ENCODE peak calls at places on chromosome 2, in ten cellular contexts. One of them, this sample, is unnamed.

GRCh38 chr2:191263050-191263449 is 17.8 kb downstream of the MYO1B start:
- DNase-seq in effector memory CD8-positive, alpha-beta T cell: no peak
- DNase-seq in A172: no peak
- DNase-seq in ELR: no peak
- DNase-seq in Right ventricle myocardium inferior: no peak
- DNase-seq in GM12891: no peak
- DNase-seq in left lung: no peak
- DNase-seq in ovary: no peak
- DNase-seq in left cardiac atrium: no peak
- DNase-seq in hypothalamus: no peak
- DNase-seq in this sample: no peak

GRCh38 chr2:146701183-146701582 is 1143.6 kb upstream of the ACVR2A start:
- DNase-seq in effector memory CD8-positive, alpha-beta T cell: no peak
- DNase-seq in A172: no peak
- DNase-seq in ELR: peak
- DNase-seq in Right ventricle myocardium inferior: no peak
- DNase-seq in GM12891: no peak
- DNase-seq in left lung: no peak
- DNase-seq in ovary: no peak
- DNase-seq in left cardiac atrium: no peak
- DNase-seq in hypothalamus: no peak
- DNase-seq in this sample: no peak

GRCh38 chr2:85377083-85377482 is 22.5 kb downstream of the ELMOD3 start:
- DNase-seq in effector memory CD8-positive, alpha-beta T cell: no peak
- DNase-seq in A172: no peak
- DNase-seq in ELR: no peak
- DNase-seq in Right ventricle myocardium inferior: no peak
- DNase-seq in GM12891: no peak
- DNase-seq in left lung: no peak
- DNase-seq in ovary: no peak
- DNase-seq in left cardiac atrium: no peak
- DNase-seq in hypothalamus: no peak
- DNase-seq in this sample: no peak

GRCh38 chr2:80102026-80102425 is 202.5 kb downstream of the LRRTM1 start:
- DNase-seq in effector memory CD8-positive, alpha-beta T cell: no peak
- DNase-seq in A172: peak
- DNase-seq in ELR: peak
- DNase-seq in Right ventricle myocardium inferior: no peak
- DNase-seq in GM12891: no peak
- DNase-seq in left lung: no peak
- DNase-seq in ovary: no peak
- DNase-seq in left cardiac atrium: no peak
- DNase-seq in hypothalamus: no peak
- DNase-seq in this sample: no peak

GRCh38 chr2:5164806-5165525 is 527.2 kb upstream of the SOX11 start:
- DNase-seq in effector memory CD8-positive, alpha-beta T cell: no peak
- DNase-seq in A172: peak
- DNase-seq in ELR: no peak
- DNase-seq in Right ventricle myocardium inferior: no peak
- DNase-seq in GM12891: no peak
- DNase-seq in left lung: no peak
- DNase-seq in ovary: no peak
- DNase-seq in left cardiac atrium: no peak
- DNase-seq in hypothalamus: no peak
- DNase-seq in this sample: no peak

GRCh38 chr2:100692381-100692780 is 127.6 kb upstream of the NPAS2 start:
- DNase-seq in effector memory CD8-positive, alpha-beta T cell: no peak
- DNase-seq in A172: peak
- DNase-seq in ELR: peak
- DNase-seq in Right ventricle myocardium inferior: no peak
- DNase-seq in GM12891: no peak
- DNase-seq in left lung: no peak
- DNase-seq in ovary: no peak
- DNase-seq in left cardiac atrium: no peak
- DNase-seq in hypothalamus: no peak
- DNase-seq in this sample: no peak

GRCh38 chr2:108305901-108306300 is 17.2 kb downstream of the SULT1C2 start:
- DNase-seq in effector memory CD8-positive, alpha-beta T cell: no peak
- DNase-seq in A172: no peak
- DNase-seq in ELR: peak
- DNase-seq in Right ventricle myocardium inferior: no peak
- DNase-seq in GM12891: no peak
- DNase-seq in left lung: no peak
- DNase-seq in ovary: no peak
- DNase-seq in left cardiac atrium: no peak
- DNase-seq in hypothalamus: no peak
- DNase-seq in this sample: no peak

GRCh38 chr2:183490930-183491329 is 366.7 kb downstream of the NUP35 start:
- DNase-seq in effector memory CD8-positive, alpha-beta T cell: no peak
- DNase-seq in A172: peak
- DNase-seq in ELR: peak
- DNase-seq in Right ventricle myocardium inferior: no peak
- DNase-seq in GM12891: no peak
- DNase-seq in left lung: no peak
- DNase-seq in ovary: no peak
- DNase-seq in left cardiac atrium: peak
- DNase-seq in hypothalamus: no peak
- DNase-seq in this sample: peak

GRCh38 chr2:30232027-30232800 is 880 bp downstream of the LBH start:
- DNase-seq in effector memory CD8-positive, alpha-beta T cell: peak
- DNase-seq in A172: peak
- DNase-seq in ELR: peak
- DNase-seq in Right ventricle myocardium inferior: peak
- DNase-seq in GM12891: peak
- DNase-seq in left lung: peak
- DNase-seq in ovary: peak
- DNase-seq in left cardiac atrium: peak
- DNase-seq in hypothalamus: no peak
- DNase-seq in this sample: no peak

GRCh38 chr2:240131296-240131695 is 4.8 kb downstream of the COPS9 start:
- DNase-seq in effector memory CD8-positive, alpha-beta T cell: no peak
- DNase-seq in A172: no peak
- DNase-seq in ELR: no peak
- DNase-seq in Right ventricle myocardium inferior: peak
- DNase-seq in GM12891: no peak
- DNase-seq in left lung: no peak
- DNase-seq in ovary: peak
- DNase-seq in left cardiac atrium: no peak
- DNase-seq in hypothalamus: no peak
- DNase-seq in this sample: no peak

GRCh38 chr2:157627594-157628281 is 926 bp downstream of the ACVR1C start:
- DNase-seq in effector memory CD8-positive, alpha-beta T cell: no peak
- DNase-seq in A172: no peak
- DNase-seq in ELR: peak
- DNase-seq in Right ventricle myocardium inferior: no peak
- DNase-seq in GM12891: no peak
- DNase-seq in left lung: no peak
- DNase-seq in ovary: peak
- DNase-seq in left cardiac atrium: no peak
- DNase-seq in hypothalamus: no peak
- DNase-seq in this sample: no peak

GRCh38 chr2:641501-642430 is 35.4 kb downstream of the TMEM18 start:
- DNase-seq in effector memory CD8-positive, alpha-beta T cell: no peak
- DNase-seq in A172: peak
- DNase-seq in ELR: no peak
- DNase-seq in Right ventricle myocardium inferior: peak
- DNase-seq in GM12891: no peak
- DNase-seq in left lung: no peak
- DNase-seq in ovary: no peak
- DNase-seq in left cardiac atrium: no peak
- DNase-seq in hypothalamus: no peak
- DNase-seq in this sample: no peak

GRCh38 chr2:156896294-156896693 is 361.2 kb upstream of the GALNT5 start:
- DNase-seq in effector memory CD8-positive, alpha-beta T cell: no peak
- DNase-seq in A172: peak
- DNase-seq in ELR: peak
- DNase-seq in Right ventricle myocardium inferior: no peak
- DNase-seq in GM12891: no peak
- DNase-seq in left lung: no peak
- DNase-seq in ovary: no peak
- DNase-seq in left cardiac atrium: no peak
- DNase-seq in hypothalamus: no peak
- DNase-seq in this sample: peak

GRCh38 chr2:23351388-23352141 is 33.4 kb upstream of the KLHL29 start:
- DNase-seq in effector memory CD8-positive, alpha-beta T cell: no peak
- DNase-seq in A172: peak
- DNase-seq in ELR: peak
- DNase-seq in Right ventricle myocardium inferior: peak
- DNase-seq in GM12891: peak
- DNase-seq in left lung: peak
- DNase-seq in ovary: peak
- DNase-seq in left cardiac atrium: peak
- DNase-seq in hypothalamus: peak
- DNase-seq in this sample: peak

GRCh38 chr2:220736778-220737177 is 835.3 kb downstream of the EPHA4 start:
- DNase-seq in effector memory CD8-positive, alpha-beta T cell: no peak
- DNase-seq in A172: peak
- DNase-seq in ELR: peak
- DNase-seq in Right ventricle myocardium inferior: no peak
- DNase-seq in GM12891: no peak
- DNase-seq in left lung: no peak
- DNase-seq in ovary: no peak
- DNase-seq in left cardiac atrium: no peak
- DNase-seq in hypothalamus: no peak
- DNase-seq in this sample: no peak

GRCh38 chr2:212364106-212364505 is 174.5 kb downstream of the ERBB4 start:
- DNase-seq in effector memory CD8-positive, alpha-beta T cell: no peak
- DNase-seq in A172: no peak
- DNase-seq in ELR: peak
- DNase-seq in Right ventricle myocardium inferior: no peak
- DNase-seq in GM12891: no peak
- DNase-seq in left lung: no peak
- DNase-seq in ovary: no peak
- DNase-seq in left cardiac atrium: no peak
- DNase-seq in hypothalamus: no peak
- DNase-seq in this sample: no peak

GRCh38 chr2:12948231-12948962 is 231.7 kb downstream of the TRIB2 start:
- DNase-seq in effector memory CD8-positive, alpha-beta T cell: peak
- DNase-seq in A172: peak
- DNase-seq in ELR: peak
- DNase-seq in Right ventricle myocardium inferior: no peak
- DNase-seq in GM12891: no peak
- DNase-seq in left lung: no peak
- DNase-seq in ovary: no peak
- DNase-seq in left cardiac atrium: no peak
- DNase-seq in hypothalamus: no peak
- DNase-seq in this sample: peak

GRCh38 chr2:236572482-236572881 is 2.9 kb downstream of the ACKR3 start:
- DNase-seq in effector memory CD8-positive, alpha-beta T cell: no peak
- DNase-seq in A172: no peak
- DNase-seq in ELR: no peak
- DNase-seq in Right ventricle myocardium inferior: peak
- DNase-seq in GM12891: no peak
- DNase-seq in left lung: no peak
- DNase-seq in ovary: no peak
- DNase-seq in left cardiac atrium: peak
- DNase-seq in hypothalamus: no peak
- DNase-seq in this sample: no peak

GRCh38 chr2:231549446-231550239 is 19.4 kb upstream of the NMUR1 start:
- DNase-seq in effector memory CD8-positive, alpha-beta T cell: no peak
- DNase-seq in A172: no peak
- DNase-seq in ELR: no peak
- DNase-seq in Right ventricle myocardium inferior: no peak
- DNase-seq in GM12891: no peak
- DNase-seq in left lung: peak
- DNase-seq in ovary: no peak
- DNase-seq in left cardiac atrium: no peak
- DNase-seq in hypothalamus: no peak
- DNase-seq in this sample: no peak

GRCh38 chr2:108244667-108245414 is 5.1 kb downstream of the SULT1C3 start:
- DNase-seq in effector memory CD8-positive, alpha-beta T cell: no peak
- DNase-seq in A172: no peak
- DNase-seq in ELR: no peak
- DNase-seq in Right ventricle myocardium inferior: no peak
- DNase-seq in GM12891: no peak
- DNase-seq in left lung: no peak
- DNase-seq in ovary: no peak
- DNase-seq in left cardiac atrium: no peak
- DNase-seq in hypothalamus: no peak
- DNase-seq in this sample: no peak

GRCh38 chr2:11634584-11634983 is 35.4 kb downstream of the NTSR2 start:
- DNase-seq in effector memory CD8-positive, alpha-beta T cell: no peak
- DNase-seq in A172: no peak
- DNase-seq in ELR: no peak
- DNase-seq in Right ventricle myocardium inferior: no peak
- DNase-seq in GM12891: no peak
- DNase-seq in left lung: peak
- DNase-seq in ovary: no peak
- DNase-seq in left cardiac atrium: no peak
- DNase-seq in hypothalamus: no peak
- DNase-seq in this sample: no peak

GRCh38 chr2:168025487-168026203 is 221.8 kb downstream of the STK39 start:
- DNase-seq in effector memory CD8-positive, alpha-beta T cell: no peak
- DNase-seq in A172: no peak
- DNase-seq in ELR: no peak
- DNase-seq in Right ventricle myocardium inferior: no peak
- DNase-seq in GM12891: no peak
- DNase-seq in left lung: no peak
- DNase-seq in ovary: no peak
- DNase-seq in left cardiac atrium: no peak
- DNase-seq in hypothalamus: no peak
- DNase-seq in this sample: no peak

GRCh38 chr2:83471708-83472107 is 987.4 kb downstream of the SUCLG1 start:
- DNase-seq in effector memory CD8-positive, alpha-beta T cell: no peak
- DNase-seq in A172: no peak
- DNase-seq in ELR: no peak
- DNase-seq in Right ventricle myocardium inferior: no peak
- DNase-seq in GM12891: no peak
- DNase-seq in left lung: no peak
- DNase-seq in ovary: no peak
- DNase-seq in left cardiac atrium: no peak
- DNase-seq in hypothalamus: no peak
- DNase-seq in this sample: no peak

GRCh38 chr2:112121682-112122254 is 16.4 kb upstream of the FBLN7 start:
- DNase-seq in effector memory CD8-positive, alpha-beta T cell: peak
- DNase-seq in A172: peak
- DNase-seq in ELR: peak
- DNase-seq in Right ventricle myocardium inferior: no peak
- DNase-seq in GM12891: no peak
- DNase-seq in left lung: no peak
- DNase-seq in ovary: no peak
- DNase-seq in left cardiac atrium: no peak
- DNase-seq in hypothalamus: no peak
- DNase-seq in this sample: no peak

GRCh38 chr2:46771309-46771708 is 144.3 kb downstream of the MCFD2 start:
- DNase-seq in effector memory CD8-positive, alpha-beta T cell: no peak
- DNase-seq in A172: no peak
- DNase-seq in ELR: no peak
- DNase-seq in Right ventricle myocardium inferior: no peak
- DNase-seq in GM12891: no peak
- DNase-seq in left lung: no peak
- DNase-seq in ovary: no peak
- DNase-seq in left cardiac atrium: no peak
- DNase-seq in hypothalamus: no peak
- DNase-seq in this sample: no peak

GRCh38 chr2:234555616-234556249 is 58.9 kb upstream of the ARL4C start:
- DNase-seq in effector memory CD8-positive, alpha-beta T cell: no peak
- DNase-seq in A172: peak
- DNase-seq in ELR: peak
- DNase-seq in Right ventricle myocardium inferior: no peak
- DNase-seq in GM12891: no peak
- DNase-seq in left lung: peak
- DNase-seq in ovary: no peak
- DNase-seq in left cardiac atrium: no peak
- DNase-seq in hypothalamus: no peak
- DNase-seq in this sample: no peak

GRCh38 chr2:45747363-45747762 is 95.9 kb downstream of the PRKCE start:
- DNase-seq in effector memory CD8-positive, alpha-beta T cell: no peak
- DNase-seq in A172: no peak
- DNase-seq in ELR: no peak
- DNase-seq in Right ventricle myocardium inferior: no peak
- DNase-seq in GM12891: no peak
- DNase-seq in left lung: no peak
- DNase-seq in ovary: no peak
- DNase-seq in left cardiac atrium: no peak
- DNase-seq in hypothalamus: no peak
- DNase-seq in this sample: no peak

GRCh38 chr2:38619458-38620164 is 16.9 kb upstream of the HNRNPLL start:
- DNase-seq in effector memory CD8-positive, alpha-beta T cell: no peak
- DNase-seq in A172: peak
- DNase-seq in ELR: peak
- DNase-seq in Right ventricle myocardium inferior: no peak
- DNase-seq in GM12891: no peak
- DNase-seq in left lung: no peak
- DNase-seq in ovary: no peak
- DNase-seq in left cardiac atrium: no peak
- DNase-seq in hypothalamus: no peak
- DNase-seq in this sample: no peak